ENCODE peak calls at places on chromosomes 16 and 17, in four cellular contexts. L is upper lobe of right lung; C is CD8-positive, alpha-beta memory T cell; A is Caco-2. R is an unnamed sample.

GRCh38 chr16:65890203-65890602 is 476.3 kb upstream of the CDH5 start:
- DNase-seq in L (no peak), C (no peak), A (no peak), R (no peak)

GRCh38 chr16:49473773-49474172 is 100.2 kb downstream of the C16orf78 start:
- DNase-seq in L (peak), C (no peak), A (peak), R (no peak)

GRCh38 chr16:68380676-68381362 is 67.5 kb downstream of the SMPD3 start:
- DNase-seq in L (no peak), C (peak), A (no peak), R (no peak)

GRCh38 chr17:42387663-42388380 is 420 bp downstream of the STAT3 start:
- DNase-seq in L (peak), C (peak), A (no peak), R (peak)

GRCh38 chr17:54270499-54270898 is 447.8 kb downstream of the KIF2B start:
- DNase-seq in L (no peak), C (no peak), A (no peak), R (no peak)

GRCh38 chr17:32349503-32349853 is 479 bp upstream of the ZNF207 start:
- DNase-seq in L (no peak), C (no peak), A (no peak), R (peak)

GRCh38 chr16:15434425-15435215 is at the start of gene BMERB1:
- DNase-seq in L (peak), C (peak), A (no peak), R (peak)

GRCh38 chr16:69613283-69614154 is 47.8 kb downstream of the NFAT5 start:
- DNase-seq in L (no peak), C (no peak), A (no peak), R (peak)

GRCh38 chr16:87778830-87779579 is 13.2 kb upstream of the KLHDC4 start:
- DNase-seq in L (peak), C (peak), A (peak), R (peak)

GRCh38 chr17:43016216-43016615 is 6.0 kb downstream of the VAT1 start:
- DNase-seq in L (no peak), C (no peak), A (no peak), R (no peak)

GRCh38 chr17:41500131-41500911 is 5.1 kb downstream of the KRT13 start:
- DNase-seq in L (no peak), C (no peak), A (no peak), R (peak)

GRCh38 chr16:12538667-12539081 is 265.0 kb downstream of the CPPED1 start:
- DNase-seq in L (no peak), C (no peak), A (no peak), R (no peak)

GRCh38 chr16:85649411-85649977 is 36.4 kb downstream of the GSE1 start:
- DNase-seq in L (no peak), C (no peak), A (no peak), R (no peak)

GRCh38 chr17:66491213-66491612 is 188.8 kb downstream of the PRKCA start:
- DNase-seq in L (no peak), C (no peak), A (no peak), R (no peak)

GRCh38 chr17:83183951-83184506 is 104.6 kb downstream of the METRNL start:
- DNase-seq in L (no peak), C (no peak), A (peak), R (no peak)

GRCh38 chr16:70725912-70726828 is 40.3 kb upstream of the MTSS2 start:
- DNase-seq in L (peak), C (no peak), A (no peak), R (peak)

GRCh38 chr17:64786337-64786736 is 124.2 kb upstream of the SMURF2 start:
- DNase-seq in L (no peak), C (no peak), A (peak), R (no peak)

GRCh38 chr17:8941520-8941919 is 24.0 kb downstream of the PIK3R5 start:
- DNase-seq in L (peak), C (peak), A (no peak), R (no peak)
- H3K4me3 ChIP-seq in L (no peak), C (peak), A (no peak), R (no peak)

GRCh38 chr17:81396722-81397313 is 1.6 kb downstream of the BAHCC1 start:
- DNase-seq in L (peak), C (no peak), A (peak), R (no peak)
- H3K4me3 ChIP-seq in L (peak), C (peak), A (peak), R (peak)

DNA sequence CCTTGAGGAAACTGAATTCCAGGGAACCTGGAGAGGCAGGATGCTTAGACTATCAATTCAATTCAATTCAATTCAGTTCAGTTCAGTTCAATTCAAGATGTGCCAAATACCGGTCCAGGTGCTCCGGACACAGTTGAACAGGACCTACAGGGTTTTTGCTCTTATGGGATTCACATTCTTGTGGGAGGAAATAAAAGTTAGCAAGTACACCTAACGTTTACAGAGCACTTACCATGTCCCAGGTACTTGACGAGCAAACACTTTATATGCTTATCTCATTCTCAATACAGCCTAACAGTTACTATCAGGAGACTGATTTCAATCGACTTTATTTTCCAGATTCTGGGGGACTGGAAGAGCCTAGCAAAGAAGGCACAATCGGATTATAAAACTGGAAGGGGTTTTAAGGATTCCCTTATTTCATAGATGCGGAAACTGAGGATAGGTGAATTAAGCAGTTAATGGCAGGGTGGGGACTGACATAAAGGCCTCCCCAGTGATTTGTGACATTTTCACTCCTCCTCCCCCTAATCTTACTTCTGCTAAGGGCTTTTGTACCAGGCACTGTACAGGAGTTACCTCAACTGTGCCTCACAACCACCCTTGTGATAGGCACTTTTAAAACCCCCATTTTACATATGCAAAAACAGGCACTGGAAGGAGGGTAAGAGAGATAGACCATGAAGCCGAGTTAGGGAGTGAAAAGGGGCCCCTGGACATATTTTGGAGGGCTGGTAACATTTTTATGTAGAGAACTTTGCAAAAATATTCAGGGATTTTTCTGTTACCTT is 666 bp upstream of the GDE1 start:
- DNase-seq in L (no peak), C (no peak), A (no peak), R (no peak)
- H3K4me3 ChIP-seq in L (peak), C (peak), A (peak), R (no peak)

DNA sequence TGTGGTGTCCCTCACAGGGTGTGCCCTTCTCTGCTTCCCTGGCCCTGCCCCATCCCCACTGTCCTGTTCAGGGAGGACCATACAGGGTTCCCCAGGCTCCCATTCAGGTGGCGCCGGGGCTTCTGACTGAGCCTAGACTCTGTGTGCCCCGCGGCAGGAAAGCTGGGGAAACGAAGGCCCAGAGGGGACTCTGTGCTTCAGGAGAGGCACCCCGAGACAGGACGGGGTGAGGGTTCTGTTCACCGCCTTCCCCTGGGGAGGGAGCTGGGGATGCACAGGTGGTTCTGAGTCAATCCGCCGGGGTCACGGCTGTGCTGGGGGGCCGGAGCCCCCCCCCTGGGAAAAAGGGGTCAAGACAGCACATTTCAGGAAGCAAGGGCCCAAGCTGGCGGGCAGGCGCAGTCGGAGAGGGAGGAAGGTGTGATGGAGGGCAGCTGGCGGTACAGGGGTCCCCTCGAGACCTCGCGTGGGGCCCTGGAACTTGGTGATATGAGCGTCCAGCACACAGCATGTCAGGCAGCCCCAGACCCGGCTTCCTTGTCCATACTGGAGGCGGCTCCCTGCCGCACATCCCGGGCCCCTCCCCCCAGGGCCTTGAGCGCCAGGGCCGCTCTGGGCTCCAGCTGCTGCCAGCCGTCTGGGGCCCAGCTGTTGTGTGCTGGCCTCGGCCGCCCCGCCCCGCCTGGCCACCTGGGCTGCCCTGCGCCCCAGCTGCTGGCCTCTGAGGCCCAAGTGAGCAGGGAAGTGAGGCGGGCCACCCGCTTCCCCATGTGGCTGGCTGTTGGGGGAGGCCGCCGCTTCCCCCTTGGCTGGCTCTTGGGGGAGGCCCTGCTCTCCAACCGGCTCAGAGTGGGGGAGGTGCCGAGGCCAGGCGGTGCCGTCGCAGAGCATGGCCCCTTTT is 5.6 kb upstream of the NOTUM start:
- DNase-seq in L (no peak), C (no peak), A (no peak), R (peak)
- H3K4me3 ChIP-seq in L (no peak), C (no peak), A (no peak), R (no peak)

R was measured in cardiac muscle cell.